ENCODE peak calls at places on chromosomes 16 and 17, in five cellular contexts. Q is left colon, E is LHCN-M2, A is ACHN, F is transverse colon. R is an unnamed sample.

GRCh38 chr16:77066896-77067496 is 124.0 kb upstream of the MON1B start:
- DNase-seq in E (no peak), A (no peak), Q (no peak), F (no peak), R (no peak)

GRCh38 chr16:73306901-73307413 is 259.0 kb upstream of the ZFHX3 start:
- DNase-seq in F (no peak), A (no peak), Q (no peak), E (no peak), R (no peak)

GRCh38 chr16:27430512-27430911 is 28.5 kb downstream of the IL21R start:
- DNase-seq in F (no peak), E (no peak), A (no peak), Q (no peak), R (no peak)

GRCh38 chr16:57859331-57859730 is 57.0 kb upstream of the KIFC3 start:
- DNase-seq in A (peak), Q (no peak), E (peak), F (no peak), R (peak)

GRCh38 chr17:73104450-73104849 is 12.0 kb upstream of the SLC39A11 start:
- DNase-seq in A (no peak), E (no peak), Q (no peak), F (no peak), R (no peak)

GRCh38 chr17:81033535-81034167 is 1.3 kb upstream of the BAIAP2 start:
- DNase-seq in E (no peak), Q (peak), F (no peak), A (no peak), R (no peak)

GRCh38 chr17:4573115-4573514 is 11.2 kb upstream of the SMTNL2 start:
- DNase-seq in E (no peak), Q (no peak), A (no peak), F (no peak), R (no peak)

GRCh38 chr16:49839462-49839825 is 16.5 kb downstream of the ZNF423 start:
- DNase-seq in F (no peak), E (no peak), A (no peak), Q (no peak), R (no peak)

GRCh38 chr16:23996258-23996955 is 160.6 kb downstream of the PRKCB start:
- DNase-seq in E (no peak), Q (no peak), A (no peak), F (no peak), R (no peak)

GRCh38 chr16:4746991-4747574 is 12.7 kb downstream of the DNAAF8 start:
- DNase-seq in E (no peak), Q (no peak), F (no peak), A (no peak), R (no peak)

GRCh38 chr17:80790021-80790765 is 201.4 kb upstream of the CHMP6 start:
- DNase-seq in E (peak), A (no peak), Q (no peak), F (no peak), R (no peak)

GRCh38 chr16:9058211-9058610 is 33.2 kb upstream of the HAPSTR1 start:
- DNase-seq in F (no peak), A (no peak), Q (no peak), E (no peak), R (no peak)

GRCh38 chr16:84458606-84459516 is 45.6 kb downstream of the MEAK7 start:
- DNase-seq in Q (peak), E (no peak), F (no peak), A (no peak), R (no peak)

GRCh38 chr17:30196504-30196903 is 39.0 kb downstream of the SLC6A4 start:
- DNase-seq in F (no peak), E (no peak), Q (no peak), A (no peak), R (no peak)

GRCh38 chr17:35460354-35460851 is 11.8 kb upstream of the SLFN13 start:
- DNase-seq in A (peak), E (no peak), Q (peak), F (peak), R (peak)

GRCh38 chr17:46046957-46047356 is 47.9 kb downstream of the STH start:
- DNase-seq in E (peak), A (no peak), F (no peak), Q (no peak), R (no peak)